ENCODE peak calls at places on chromosomes 11 and 22, in nine cellular contexts. K is cardiac muscle cell; J is stomach; O is GM23248; Z is transverse colon; T is PC-3; V is left ventricle myocardium inferior; M is right atrium auricular region; H is CD4-positive, CD25-positive, alpha-beta regulatory T cell. P is an unnamed sample. For H3K4me1, the result is how much of the 10 kb centered on the place peaks cover.

GRCh38 chr11:20658135-20658534 is 11.3 kb upstream of the NELL1 start:
- DNase-seq in K (no peak), J (no peak), O (no peak), Z (no peak), T (no peak), V (no peak), M (no peak), H (no peak), P (no peak)

GRCh38 chr11:47918882-47919495 is 61.4 kb upstream of the PTPRJ start:
- DNase-seq in K (peak), J (no peak), O (peak), Z (no peak), T (peak), V (no peak), M (no peak), H (no peak), P (no peak)

GRCh38 chr22:24502540-24502939 is 7.4 kb downstream of the UPB1 start:
- DNase-seq in K (no peak), J (no peak), O (no peak), Z (no peak), T (no peak), V (no peak), M (no peak), H (no peak), P (no peak)

GRCh38 chr11:124743050-124743449 is 3.3 kb downstream of the NRGN start:
- DNase-seq in K (no peak), J (no peak), O (no peak), Z (no peak), T (no peak), V (no peak), M (no peak), H (no peak), P (no peak)

GRCh38 chr11:62443390-62444201 is 24.8 kb downstream of the SCGB1A1 start:
- DNase-seq in K (peak), J (no peak), O (peak), Z (no peak), T (no peak), V (peak), M (peak), H (no peak), P (no peak)

GRCh38 chr11:16926868-16927267 is 87.3 kb downstream of the PLEKHA7 start:
- DNase-seq in K (no peak), J (no peak), O (no peak), Z (no peak), T (no peak), V (no peak), M (no peak), H (no peak), P (no peak)

GRCh38 chr11:103294516-103294915 is 185.3 kb downstream of the DYNC2H1 start:
- DNase-seq in K (no peak), J (no peak), O (no peak), Z (no peak), T (peak), V (no peak), M (no peak), H (no peak), P (no peak)

GRCh38 chr11:44275241-44275640 is 34.7 kb downstream of the ALX4 start:
- DNase-seq in K (no peak), J (no peak), O (no peak), Z (no peak), T (no peak), V (no peak), M (no peak), H (no peak), P (no peak)

GRCh38 chr11:2094354-2095197 is 44.6 kb downstream of the IGF2 start:
- DNase-seq in K (no peak), J (no peak), O (no peak), Z (no peak), T (no peak), V (no peak), M (no peak), H (no peak), P (no peak)

GRCh38 chr11:106172389-106172991 is 95.0 kb downstream of the AASDHPPT start:
- DNase-seq in K (no peak), J (no peak), O (peak), Z (no peak), T (peak), V (no peak), M (no peak), H (no peak), P (no peak)

GRCh38 chr22:43817402-43817801 is 5.3 kb upstream of the EFCAB6 start:
- DNase-seq in K (no peak), J (no peak), O (no peak), Z (no peak), T (no peak), V (no peak), M (no peak), H (no peak), P (no peak)

GRCh38 chr11:14499178-14499559 is 442 bp downstream of the COPB1 start:
- DNase-seq in K (peak), J (peak), O (peak), Z (peak), T (peak), V (peak), M (no peak), H (peak), P (no peak)

GRCh38 chr11:15819679-15820286 is 536.6 kb downstream of the SOX6 start:
- DNase-seq in K (peak), J (peak), O (peak), Z (peak), T (peak), V (peak), M (peak), H (no peak), P (no peak)

GRCh38 chr22:42885446-42885845 is 28.4 kb upstream of the ARFGAP3 start:
- DNase-seq in K (no peak), J (no peak), O (peak), Z (no peak), T (no peak), V (no peak), M (no peak), H (no peak), P (no peak)

GRCh38 chr11:1261241-1262071 is 38.6 kb downstream of the MUC5B start:
- DNase-seq in K (no peak), J (no peak), O (no peak), Z (no peak), T (no peak), V (no peak), M (no peak), H (no peak), P (no peak)

GRCh38 chr11:47160753-47161133 is 15.9 kb downstream of the ARFGAP2 start:
- DNase-seq in K (no peak), J (no peak), O (no peak), Z (no peak), T (no peak), V (no peak), M (no peak), H (no peak), P (no peak)

GRCh38 chr11:65477271-65478029 is 21.4 kb upstream of the MALAT1 start:
- DNase-seq in K (peak), J (peak), O (peak), Z (peak), T (peak), V (peak), M (peak), H (peak), P (peak)

GRCh38 chr11:446886-447285 is 3.2 kb upstream of the PTDSS2 start:
- DNase-seq in K (no peak), J (no peak), O (no peak), Z (peak), T (no peak), V (no peak), M (no peak), H (no peak), P (no peak)

GRCh38 chr11:112363527-112363926 is 102.9 kb upstream of the PLET1 start:
- DNase-seq in K (peak), J (no peak), O (peak), Z (no peak), T (peak), V (no peak), M (no peak), H (no peak), P (no peak)

GRCh38 chr11:73752903-73753302 is 8.0 kb downstream of the RAB6A start:
- DNase-seq in K (no peak), J (no peak), O (no peak), Z (no peak), T (no peak), V (no peak), M (no peak), H (no peak), P (no peak)

GRCh38 chr11:120184371-120184945 is 26.4 kb upstream of the OAF start:
- DNase-seq in K (no peak), J (peak), O (peak), Z (no peak), T (no peak), V (peak), M (peak), H (no peak), P (no peak)

GRCh38 chr11:120186408-120186798 is 24.4 kb upstream of the OAF start:
- DNase-seq in K (no peak), J (no peak), O (no peak), Z (no peak), T (no peak), V (no peak), M (no peak), H (no peak), P (no peak)

GRCh38 chr11:120185678-120186407 is 25.0 kb upstream of the OAF start:
- DNase-seq in K (no peak), J (peak), O (no peak), Z (no peak), T (no peak), V (peak), M (no peak), H (no peak), P (no peak)

GRCh38 chr11:120183701-120184141 is 27.1 kb upstream of the OAF start:
- DNase-seq in K (no peak), J (peak), O (no peak), Z (no peak), T (no peak), V (no peak), M (peak), H (no peak), P (no peak)

GRCh38 chr11:120184946-120185677 is 25.7 kb upstream of the OAF start:
- DNase-seq in K (peak), J (peak), O (peak), Z (peak), T (no peak), V (peak), M (peak), H (no peak), P (no peak)
- H3K4me1 ChIP-seq in K (under half), J (half or more), O (under half), Z (half or more), T (under half), V (half or more), M (under half), H (under half), P (under half)

GRCh38 chr22:31217890-31218287 is 5.8 kb downstream of the LIMK2 start:
- DNase-seq in K (peak), J (no peak), O (peak), Z (no peak), T (no peak), V (no peak), M (no peak), H (no peak), P (no peak)

GRCh38 chr22:31218565-31219262 is 6.6 kb downstream of the LIMK2 start:
- DNase-seq in K (no peak), J (no peak), O (no peak), Z (no peak), T (no peak), V (no peak), M (no peak), H (no peak), P (no peak)

GRCh38 chr22:31223786-31224191 is 11.7 kb downstream of the LIMK2 start:
- DNase-seq in K (no peak), J (no peak), O (no peak), Z (no peak), T (no peak), V (no peak), M (no peak), H (no peak), P (no peak)

GRCh38 chr22:31221084-31221483 is 9.0 kb downstream of the LIMK2 start:
- DNase-seq in K (no peak), J (no peak), O (no peak), Z (no peak), T (no peak), V (no peak), M (no peak), H (no peak), P (no peak)
- H3K27ac ChIP-seq in K (no peak), J (peak), O (no peak), Z (peak), T (no peak), V (no peak), M (no peak), H (no peak), P (no peak)

DNA sequence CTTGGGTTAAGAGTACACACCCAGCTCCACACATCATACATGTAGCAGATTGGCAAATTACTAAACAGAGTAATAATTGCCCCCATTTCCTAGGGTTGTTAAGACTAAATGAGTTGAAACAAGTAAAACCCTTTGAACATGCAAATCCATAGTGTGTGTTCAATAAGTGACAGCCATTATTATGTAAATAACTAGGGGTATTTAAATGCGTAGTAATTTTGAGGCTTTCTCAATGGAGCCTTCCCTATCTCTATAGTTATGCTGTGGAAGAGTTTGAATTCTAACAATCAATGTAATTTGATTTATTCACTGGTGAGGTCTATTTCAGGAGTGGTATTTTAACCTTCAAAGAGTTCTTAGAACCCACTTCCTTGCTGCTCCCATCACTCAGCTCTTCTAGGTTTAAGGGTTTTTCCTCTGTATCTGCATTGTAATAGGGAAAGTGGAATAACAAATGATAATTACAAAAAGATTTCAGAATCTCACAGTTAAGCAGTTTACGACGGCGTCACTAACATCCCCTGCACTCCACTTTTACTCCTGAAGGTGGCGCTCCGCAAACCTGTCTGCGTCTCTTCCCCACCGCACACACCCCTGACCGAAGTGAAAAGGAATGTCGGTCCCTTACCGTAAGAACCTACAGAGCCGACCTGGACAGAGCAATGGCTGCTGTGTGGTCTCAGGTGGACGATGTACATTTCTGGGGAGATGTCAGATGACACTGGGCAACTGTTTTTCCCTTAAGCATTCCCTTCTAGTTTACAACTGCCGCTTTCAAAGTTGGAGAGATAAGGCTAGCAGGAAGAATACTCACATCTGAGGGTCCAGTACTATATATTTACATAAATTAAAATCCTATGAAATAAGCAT is 80.8 kb downstream of the ZC3H12C start:
- DNase-seq in K (peak), J (peak), O (peak), Z (peak), T (peak), V (peak), M (peak), H (peak), P (no peak)
- H3K4me3 ChIP-seq in K (no peak), J (no peak), O (peak), Z (no peak), T (no peak), V (peak), M (peak), H (peak), P (peak)

GRCh38 chr22:35913925-35914324 is 114.7 kb downstream of the RBFOX2 start:
- DNase-seq in K (no peak), J (no peak), O (no peak), Z (no peak), T (no peak), V (no peak), M (no peak), H (no peak), P (no peak)

GRCh38 chr22:35912668-35913067 is 116.0 kb downstream of the RBFOX2 start:
- DNase-seq in K (no peak), J (no peak), O (no peak), Z (no peak), T (no peak), V (no peak), M (no peak), H (no peak), P (no peak)

GRCh38 chr22:35910013-35910860 is 118.4 kb downstream of the RBFOX2 start:
- DNase-seq in K (peak), J (no peak), O (peak), Z (no peak), T (no peak), V (no peak), M (no peak), H (no peak), P (no peak)

GRCh38 chr22:35911877-35912276 is 116.7 kb downstream of the RBFOX2 start:
- DNase-seq in K (no peak), J (no peak), O (no peak), Z (no peak), T (peak), V (no peak), M (no peak), H (no peak), P (no peak)

GRCh38 chr22:35910926-35911325 is 117.7 kb downstream of the RBFOX2 start:
- DNase-seq in K (no peak), J (no peak), O (no peak), Z (no peak), T (no peak), V (no peak), M (no peak), H (no peak), P (no peak)
- H3K4me1 ChIP-seq in K (half or more), J (half or more), O (under half), Z (under half), T (under half), V (half or more), M (under half), H (under half), P (under half)

DNA sequence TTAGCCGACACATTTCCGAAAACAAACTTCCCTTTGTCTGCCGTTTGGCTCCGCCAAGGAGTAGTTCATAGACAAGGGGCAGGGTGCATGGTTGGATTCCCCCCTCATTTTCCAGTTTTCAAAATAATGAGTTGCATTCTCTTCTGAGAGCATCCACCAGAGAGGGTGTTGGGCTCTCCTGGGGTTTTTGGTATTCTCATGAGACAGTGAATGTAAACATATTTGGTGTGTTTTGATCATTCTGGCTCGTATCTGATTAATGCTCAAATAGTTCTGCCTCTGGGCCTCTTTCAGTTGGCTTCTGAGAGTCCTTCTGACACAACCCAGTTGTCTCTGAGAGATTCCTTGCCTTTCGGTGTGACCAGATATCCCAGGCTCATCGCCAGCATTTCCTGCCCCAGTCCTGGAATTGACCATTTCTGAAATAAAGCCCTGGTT is 21.7 kb downstream of the GRAMD4 start:
- DNase-seq in K (peak), J (no peak), O (peak), Z (no peak), T (no peak), V (no peak), M (no peak), H (no peak), P (no peak)
- H3K27ac ChIP-seq in K (no peak), J (no peak), O (no peak), Z (peak), T (no peak), V (peak), M (no peak), H (no peak), P (no peak)

GRCh38 chr11:28106351-28107043 is 1.5 kb downstream of the KIF18A start:
- DNase-seq in K (no peak), J (no peak), O (no peak), Z (no peak), T (no peak), V (no peak), M (no peak), H (no peak), P (no peak)
- H3K4me3 ChIP-seq in K (peak), J (peak), O (peak), Z (no peak), T (peak), V (no peak), M (no peak), H (peak), P (no peak)

DNA sequence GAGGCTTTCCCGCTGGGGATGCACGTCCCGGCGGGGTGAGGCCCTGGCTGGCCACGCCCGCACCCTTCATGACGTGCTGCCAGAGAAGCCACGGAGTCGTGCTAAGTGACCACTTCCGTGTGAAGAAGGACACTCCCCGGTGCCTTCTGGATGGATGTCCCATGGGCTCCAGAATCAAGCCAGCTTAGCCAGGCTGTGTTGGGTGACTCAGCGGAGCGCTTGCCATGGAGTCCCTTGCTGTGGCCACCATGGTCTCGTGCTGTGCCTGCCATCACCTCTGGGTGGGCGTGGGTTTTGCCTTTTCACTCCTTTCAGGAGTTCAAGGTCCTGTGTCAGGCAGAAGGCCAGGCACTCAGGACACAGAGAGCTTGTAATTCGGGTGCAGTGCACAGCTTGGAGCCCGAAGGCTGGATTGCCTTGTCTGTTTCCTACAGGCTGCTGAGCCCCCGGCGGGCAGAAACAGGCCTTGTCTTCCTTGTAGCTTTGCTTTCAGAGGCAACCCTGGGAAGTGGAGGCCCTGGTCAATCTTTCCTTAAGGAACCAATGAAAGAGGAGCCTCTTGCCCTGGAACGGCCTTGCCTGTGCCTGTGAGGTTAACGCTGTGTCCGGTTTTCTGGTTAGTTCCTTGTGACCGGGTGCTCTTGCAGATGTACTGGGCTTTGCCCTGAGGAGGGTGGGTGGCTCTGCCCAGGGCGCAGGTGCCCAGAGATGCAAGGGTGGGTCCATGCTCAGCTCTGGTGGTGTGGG is 268.6 kb downstream of the TBC1D22A start:
- DNase-seq in K (no peak), J (no peak), O (peak), Z (peak), T (peak), V (peak), M (no peak), H (no peak), P (no peak)
- H3K4me1 ChIP-seq in K (under half), J (under half), O (under half), Z (under half), T (under half), V (under half), M (under half), H (under half), P (under half)

DNA sequence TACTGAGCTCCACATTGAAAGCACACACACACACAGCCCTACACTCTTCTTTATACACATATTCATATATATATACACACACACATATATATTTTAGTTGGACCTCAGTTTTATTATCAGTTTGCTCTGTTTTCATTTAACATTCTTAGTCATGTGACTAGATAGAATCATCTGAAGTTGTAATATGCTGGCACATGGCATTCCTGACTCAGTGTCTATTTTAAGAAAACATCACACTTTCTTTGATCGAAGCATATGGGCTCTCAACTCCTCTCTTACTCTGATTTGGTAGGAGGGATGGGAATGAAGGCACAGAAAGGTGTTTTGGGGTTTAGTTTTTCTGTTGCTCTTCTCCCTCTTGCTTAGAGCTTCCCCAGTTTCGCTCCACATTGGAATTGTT is 24.8 kb downstream of the AMOTL1 start:
- DNase-seq in K (no peak), J (no peak), O (peak), Z (no peak), T (no peak), V (no peak), M (no peak), H (no peak), P (no peak)
- H3K27ac ChIP-seq in K (no peak), J (no peak), O (peak), Z (no peak), T (peak), V (peak), M (peak), H (no peak), P (peak)